ENCODE peak calls at places on chromosomes 7 and 10, in seven cellular contexts. N is stimulated activated CD4-positive, alpha-beta T cell treated with anti-CD3 and anti-CD28 coated beads, TNF-alpha, amount 100 ng/mL, for 48 hours; C is neural progenitor cell; M is mesothelial cell of epicardium; V is HT-29; W is amniotic stem cell; F is T-helper 2 cell. R is an unnamed sample.

GRCh38 chr10:118977022-118977599 is 52.4 kb upstream of the NANOS1 start:
- DNase-seq in V (no peak), F (no peak), C (no peak), N (no peak), W (no peak), M (no peak), R (no peak)

GRCh38 chr7:147474862-147475261 is 1115.7 kb upstream of the C7orf33 start:
- DNase-seq in M (no peak), N (no peak), W (no peak), F (no peak), C (no peak), V (no peak), R (no peak)

GRCh38 chr10:34814228-34815173 is 595 bp downstream of the PARD3 start:
- DNase-seq in N (no peak), C (peak; percentile 80), M (peak; percentile 34), V (peak; percentile 16), W (no peak), F (no peak), R (no peak)

GRCh38 chr7:1659696-1660095 is 10.4 kb upstream of the ELFN1 start:
- DNase-seq in M (no peak), F (no peak), N (no peak), C (no peak), V (no peak), W (no peak), R (no peak)

GRCh38 chr7:147711429-147711828 is 879.1 kb upstream of the C7orf33 start:
- DNase-seq in F (no peak), M (no peak), W (no peak), C (no peak), V (no peak), N (no peak), R (no peak)

GRCh38 chr10:43981232-43981631 is 332.6 kb upstream of the ZNF32 start:
- DNase-seq in W (no peak), F (no peak), V (no peak), M (no peak), N (no peak), C (no peak), R (no peak)

GRCh38 chr10:8628351-8628750 is 573.9 kb downstream of the GATA3 start:
- DNase-seq in M (no peak), N (no peak), C (peak; percentile 2), F (no peak), W (no peak), V (peak; percentile 26), R (no peak)

GRCh38 chr10:112244197-112244596 is 39.0 kb upstream of the TECTB start:
- DNase-seq in V (no peak), F (no peak), W (no peak), M (no peak), C (no peak), N (no peak), R (no peak)

GRCh38 chr7:22640269-22640668 is 86.7 kb upstream of the IL6 start:
- DNase-seq in N (peak; percentile 31), W (no peak), F (no peak), C (no peak), V (no peak), M (no peak), R (no peak)

GRCh38 chr10:114684822-114685209 is 26.7 kb upstream of the ABLIM1 start:
- DNase-seq in C (no peak), V (peak; percentile 83), M (no peak), W (peak; percentile 69), F (no peak), N (no peak), R (no peak)

GRCh38 chr7:47333131-47333887 is 248.6 kb downstream of the TNS3 start:
- DNase-seq in C (no peak), M (no peak), N (no peak), F (no peak), V (no peak), W (no peak), R (no peak)

GRCh38 chr7:37984775-37985390 is 64.4 kb downstream of the EPDR1 start:
- DNase-seq in W (no peak), F (no peak), C (no peak), N (no peak), M (no peak), V (no peak), R (no peak)

GRCh38 chr10:29517352-29517923 is 117.3 kb downstream of the SVIL start:
- DNase-seq in M (no peak), C (peak; percentile 79), N (no peak), F (no peak), W (no peak), V (peak; percentile 51), R (no peak)

GRCh38 chr7:16171928-16172327 is 249.4 kb downstream of the CRPPA start:
- DNase-seq in C (no peak), M (no peak), N (no peak), W (no peak), F (no peak), V (no peak), R (no peak)

GRCh38 chr10:112895292-112895691 is 54.8 kb upstream of the TCF7L2 start:
- DNase-seq in F (no peak), V (no peak), W (no peak), C (no peak), N (no peak), M (no peak), R (no peak)

GRCh38 chr10:31031205-31031665 is 430 bp downstream of the ZNF438 start:
- DNase-seq in V (no peak), F (no peak), M (no peak), C (no peak), W (no peak), N (peak; percentile 77), R (no peak)

GRCh38 chr7:15561840-15562239 is at the start of gene AGMO:
- DNase-seq in N (no peak), C (peak; percentile 28), F (no peak), M (no peak), V (peak; percentile 88), W (no peak), R (no peak)

GRCh38 chr7:115329006-115329405 is 407.1 kb downstream of the MDFIC start:
- DNase-seq in M (no peak), C (no peak), F (no peak), N (no peak), W (no peak), V (no peak), R (no peak)

GRCh38 chr7:92095424-92095823 is 38.9 kb downstream of the CYP51A1 start:
- DNase-seq in C (no peak), W (no peak), N (no peak), M (no peak), F (no peak), V (no peak), R (no peak)

GRCh38 chr10:125023862-125024495 is 82.1 kb downstream of the ZRANB1 start:
- DNase-seq in M (no peak), C (no peak), W (no peak), F (no peak), V (no peak), N (no peak), R (no peak)

GRCh38 chr10:30857803-30858202 is 173.9 kb downstream of the ZNF438 start:
- DNase-seq in V (no peak), N (no peak), W (no peak), M (no peak), F (no peak), C (no peak), R (no peak)

GRCh38 chr10:110456523-110457091 is 41.1 kb upstream of the DUSP5 start:
- DNase-seq in N (no peak), V (no peak), F (no peak), W (no peak), M (no peak), C (no peak), R (no peak)

GRCh38 chr10:131143425-131144165 is 167.9 kb downstream of the TCERG1L start:
- DNase-seq in V (no peak), F (no peak), M (no peak), N (no peak), C (no peak), W (no peak), R (no peak)

GRCh38 chr7:69018200-69018599 is 580.1 kb upstream of the AUTS2 start:
- DNase-seq in C (peak; percentile 61), W (no peak), V (no peak), N (no peak), F (no peak), M (no peak), R (no peak)

GRCh38 chr10:59432207-59432900 is 70.0 kb upstream of the FAM13C start:
- DNase-seq in F (no peak), C (no peak), N (no peak), M (no peak), V (no peak), W (no peak), R (no peak)

GRCh38 chr10:45599646-45600045 is 72.9 kb downstream of the ZFAND4 start:
- DNase-seq in V (no peak), W (no peak), F (no peak), M (no peak), C (no peak), N (no peak), R (no peak)

GRCh38 chr10:85333594-85333993 is 1005.2 kb downstream of the CCSER2 start:
- DNase-seq in C (no peak), M (no peak), F (no peak), W (no peak), N (no peak), V (no peak), R (no peak)

GRCh38 chr10:67011480-67011879 is 85.6 kb downstream of the LRRTM3 start:
- DNase-seq in F (no peak), M (no peak), W (no peak), V (no peak), N (no peak), C (no peak), R (no peak)